ENCODE peak calls at places on chromosomes 13 and 19, in five cellular contexts. Y is IMR-90; S is kidney glomerular epithelial cell; T is foreskin fibroblast; W is activated CD4-positive, CD25-positive, alpha-beta regulatory T cell treated with anti-CD3 and anti-CD28 coated beads, Interleukin-2, amount 50 U/mL, for 16 hours. R is an unnamed sample.
A peak's percentile ranks its signal among the peaks of the same experiment; 100 is the strongest.

GRCh38 chr19:35462476-35462953 is 14.5 kb downstream of the FFAR2 start:
- DNase-seq in W (peak; percentile 15), S (no peak), T (no peak), Y (no peak), R (no peak)

GRCh38 chr13:74301200-74302063 is 167.2 kb upstream of the KLF12 start:
- DNase-seq in W (no peak), Y (peak; percentile 24), S (no peak), T (peak; percentile 47), R (no peak)

GRCh38 chr19:17784201-17785008 is 10.5 kb upstream of the B3GNT3 start:
- DNase-seq in Y (peak; percentile 36), S (peak; percentile 41), W (peak; percentile 50), T (peak; percentile 75), R (peak; percentile 83)

GRCh38 chr19:38842439-38843174 is 7.2 kb downstream of the HNRNPL start:
- DNase-seq in T (no peak), W (no peak), S (no peak), Y (no peak), R (no peak)

GRCh38 chr19:2164020-2164988 is 571 bp downstream of the DOT1L start:
- DNase-seq in S (no peak), Y (no peak), W (no peak), T (peak; percentile 47), R (no peak)

GRCh38 chr13:94050686-94051085 is 428.8 kb downstream of the DCT start:
- DNase-seq in T (no peak), S (no peak), Y (no peak), W (no peak), R (no peak)

GRCh38 chr19:13401388-13401787 is 104.9 kb downstream of the CACNA1A start:
- DNase-seq in S (no peak), Y (peak; percentile 46), T (peak; percentile 44), W (no peak), R (peak; percentile 46)

GRCh38 chr13:42255854-42256253 is 16.1 kb upstream of the AKAP11 start:
- DNase-seq in Y (no peak), S (no peak), W (no peak), T (no peak), R (no peak)

GRCh38 chr13:102555914-102556553 is 40.8 kb upstream of the TPP2 start:
- DNase-seq in T (peak; percentile 72), S (peak; percentile 47), W (no peak), Y (peak; percentile 26), R (no peak)

GRCh38 chr19:2703077-2703437 is 563 bp upstream of the GNG7 start:
- DNase-seq in S (no peak), T (no peak), W (no peak), Y (no peak), R (no peak)

R was measured in H9.